ENCODE peak calls at places on chromosomes 7 and 10, in nine cellular contexts. G, I, O, N, H, W, B, R and T are unnamed samples.

GRCh38 chr7:40799-41750 is 151.3 kb upstream of the FAM20C start:
- DNase-seq in W (no peak), R (peak), H (no peak), N (no peak), O (no peak), G (no peak), B (no peak), I (no peak), T (no peak)

GRCh38 chr10:101229275-101230184 is at the start of gene LBX1:
- DNase-seq in I (no peak), B (no peak), W (no peak), O (no peak), H (no peak), N (no peak), G (no peak), R (no peak), T (no peak)

GRCh38 chr10:22997102-22997501 is 69.2 kb downstream of the ARMC3 start:
- DNase-seq in H (peak), O (no peak), N (no peak), R (no peak), G (no peak), B (no peak), W (peak), I (no peak), T (no peak)

GRCh38 chr7:53744361-53744760 is 708.9 kb downstream of the POM121L12 start:
- DNase-seq in O (no peak), B (no peak), H (no peak), N (peak), W (no peak), I (no peak), G (no peak), R (no peak), T (no peak)

GRCh38 chr7:116782177-116782711 is 80.1 kb upstream of the CAPZA2 start:
- DNase-seq in N (no peak), W (peak), H (peak), I (no peak), R (no peak), B (no peak), O (no peak), G (no peak), T (no peak)

GRCh38 chr7:134941947-134942346 is 44.4 kb upstream of the AGBL3 start:
- DNase-seq in N (no peak), B (no peak), R (no peak), O (no peak), I (no peak), H (no peak), W (no peak), G (no peak), T (no peak)

GRCh38 chr7:81956520-81956919 is 186.7 kb upstream of the HGF start:
- DNase-seq in H (peak), O (peak), N (peak), W (peak), R (no peak), I (no peak), B (no peak), G (no peak), T (no peak)

GRCh38 chr7:35371221-35371620 is 117.3 kb upstream of the TBX20 start:
- DNase-seq in W (no peak), N (no peak), I (no peak), R (no peak), B (no peak), H (no peak), G (no peak), O (no peak), T (no peak)

GRCh38 chr10:53646525-53646924 is 873.9 kb upstream of the MBL2 start:
- DNase-seq in B (no peak), H (no peak), R (no peak), I (no peak), W (no peak), O (no peak), G (no peak), N (no peak), T (no peak)

GRCh38 chr10:486668-487067 is 202.8 kb downstream of the DIP2C start:
- DNase-seq in I (no peak), G (no peak), W (no peak), H (no peak), N (no peak), B (no peak), R (no peak), O (no peak), T (no peak)

GRCh38 chr10:93670372-93670771 is 32.0 kb downstream of the FRA10AC1 start:
- DNase-seq in N (no peak), R (no peak), H (no peak), I (no peak), W (no peak), B (no peak), O (no peak), G (no peak), T (no peak)

GRCh38 chr7:91285966-91286365 is 21.7 kb downstream of the FZD1 start:
- DNase-seq in O (no peak), G (no peak), H (peak), N (no peak), I (no peak), W (no peak), R (no peak), B (no peak), T (no peak)

GRCh38 chr7:35722054-35722849 is 27.3 kb upstream of the HERPUD2 start:
- DNase-seq in B (no peak), R (no peak), O (no peak), I (no peak), N (no peak), H (no peak), G (no peak), W (no peak), T (no peak)

GRCh38 chr10:27911645-27912044 is 87.2 kb downstream of the ODAD2 start:
- DNase-seq in G (no peak), W (no peak), R (no peak), N (no peak), H (peak), O (no peak), I (peak), B (no peak), T (no peak)

GRCh38 chr7:376306-376969 is 86.5 kb downstream of the FOXL3 start:
- DNase-seq in I (no peak), N (no peak), W (no peak), H (no peak), R (peak), O (no peak), B (no peak), G (peak), T (no peak)

GRCh38 chr7:18570890-18571478 is 75.4 kb downstream of the HDAC9 start:
- DNase-seq in H (peak), R (no peak), W (peak), O (peak), I (no peak), G (no peak), N (no peak), B (no peak), T (no peak)

GRCh38 chr7:30983914-30984247 is 20.1 kb downstream of the GHRHR start:
- DNase-seq in G (no peak), O (no peak), N (no peak), B (no peak), H (no peak), I (no peak), R (no peak), W (no peak), T (no peak)
- H3K4me3 ChIP-seq in G (peak), O (no peak), N (peak), B (no peak), H (no peak), I (no peak), R (no peak), W (no peak), T (no peak)

DNA sequence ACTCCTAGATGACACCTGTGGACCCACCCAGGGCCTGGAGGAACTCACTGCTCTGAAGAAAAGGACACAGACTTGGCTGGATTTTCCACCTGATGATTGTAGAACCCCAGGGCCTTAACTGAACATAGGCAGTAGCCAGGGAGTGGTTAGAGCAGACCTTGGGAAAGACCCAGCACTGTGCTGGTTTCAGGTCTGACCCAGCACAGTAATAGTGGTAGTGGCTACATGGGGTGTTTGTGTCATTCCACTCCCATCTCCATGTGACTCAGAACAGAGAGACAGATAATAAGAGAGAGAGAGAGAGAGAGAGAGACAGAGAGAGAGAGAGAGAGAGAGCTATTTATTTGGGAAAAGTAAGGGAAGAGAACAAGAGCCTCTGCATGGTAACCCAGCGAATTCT is 239.1 kb upstream of the MEOX2 start:
- DNase-seq in I (no peak), W (no peak), N (no peak), G (no peak), R (no peak), H (no peak), B (no peak), O (no peak), T (no peak)
- H3K4me3 ChIP-seq in I (no peak), W (no peak), N (no peak), G (no peak), R (no peak), H (no peak), B (no peak), O (no peak), T (no peak)

GRCh38 chr7:79982151-79982770 is 152.4 kb upstream of the GNAI1 start:
- DNase-seq in H (peak), R (no peak), O (no peak), W (peak), I (no peak), B (no peak), G (no peak), N (no peak), T (no peak)
- H3K4me3 ChIP-seq in H (no peak), R (no peak), O (no peak), W (no peak), I (no peak), B (no peak), G (no peak), N (no peak), T (no peak)

GRCh38 chr10:32961892-32962369 is 3.9 kb upstream of the ITGB1 start:
- DNase-seq in N (no peak), W (peak), I (no peak), O (peak), G (no peak), H (peak), R (no peak), B (no peak), T (no peak)

GRCh38 chr10:32962541-32962940 is 4.5 kb upstream of the ITGB1 start:
- DNase-seq in I (no peak), N (no peak), W (no peak), H (no peak), R (no peak), G (no peak), O (no peak), B (no peak), T (no peak)

GRCh38 chr10:32960022-32960421 is 2.0 kb upstream of the ITGB1 start:
- DNase-seq in O (no peak), B (no peak), I (no peak), N (no peak), R (no peak), H (no peak), G (no peak), W (no peak), T (no peak)

GRCh38 chr10:32963102-32963501 is 5.1 kb upstream of the ITGB1 start:
- DNase-seq in N (no peak), W (peak), O (no peak), B (no peak), H (peak), G (no peak), I (no peak), R (no peak), T (no peak)

GRCh38 chr10:32961343-32961891 is 3.4 kb upstream of the ITGB1 start:
- DNase-seq in O (no peak), I (no peak), W (no peak), B (no peak), N (no peak), G (no peak), R (no peak), H (no peak), T (no peak)
- H3K4me3 ChIP-seq in O (no peak), I (no peak), W (no peak), B (no peak), N (no peak), G (peak), R (no peak), H (no peak), T (no peak)

DNA sequence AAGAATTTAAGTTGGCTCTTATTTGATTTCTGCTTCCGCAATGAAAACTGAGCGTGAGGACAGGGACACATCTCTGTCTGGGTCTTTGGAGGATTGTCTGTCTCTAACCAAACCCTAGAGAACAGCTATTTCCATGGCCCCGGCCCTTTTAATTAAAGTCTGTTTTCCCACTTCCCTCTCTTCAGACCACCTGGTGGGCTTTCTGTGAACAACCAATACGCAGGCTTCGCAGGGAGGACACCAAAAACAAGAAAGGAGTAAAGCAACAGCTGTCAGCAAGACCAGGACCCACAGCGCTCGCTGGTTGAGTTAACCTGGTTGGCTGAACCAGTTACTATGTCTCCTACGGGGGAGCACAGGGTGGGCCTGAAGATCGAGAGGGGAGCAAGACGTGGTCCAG is 217.1 kb upstream of the FRMD4A start:
- DNase-seq in N (no peak), B (no peak), O (no peak), G (no peak), W (no peak), R (no peak), H (no peak), I (no peak), T (no peak)
- H3K4me3 ChIP-seq in N (no peak), B (no peak), O (no peak), G (no peak), W (no peak), R (no peak), H (no peak), I (no peak), T (no peak)

GRCh38 chr10:133277993-133278576 is 1.4 kb upstream of the ADAM8 start:
- DNase-seq in H (no peak), G (no peak), N (no peak), O (peak), I (no peak), W (no peak), B (no peak), R (no peak), T (no peak)
- H3K4me3 ChIP-seq in H (no peak), G (no peak), N (no peak), O (no peak), I (no peak), W (no peak), B (peak), R (no peak), T (no peak)

GRCh38 chr10:15136960-15137359 is 31.5 kb downstream of the NMT2 start:
- DNase-seq in R (no peak), I (no peak), H (no peak), B (no peak), O (peak), G (no peak), N (no peak), W (peak), T (no peak)

GRCh38 chr10:15137636-15138035 is 30.9 kb downstream of the NMT2 start:
- DNase-seq in O (no peak), W (peak), R (no peak), B (no peak), H (no peak), G (no peak), I (no peak), N (no peak), T (no peak)

GRCh38 chr10:15144788-15145187 is 23.7 kb downstream of the NMT2 start:
- DNase-seq in G (no peak), N (no peak), B (no peak), I (no peak), O (no peak), H (peak), W (peak), R (no peak), T (no peak)

GRCh38 chr10:15141136-15142067 is 27.1 kb downstream of the NMT2 start:
- DNase-seq in I (no peak), B (no peak), G (no peak), O (peak), W (no peak), H (peak), N (no peak), R (no peak), T (peak)

DNA sequence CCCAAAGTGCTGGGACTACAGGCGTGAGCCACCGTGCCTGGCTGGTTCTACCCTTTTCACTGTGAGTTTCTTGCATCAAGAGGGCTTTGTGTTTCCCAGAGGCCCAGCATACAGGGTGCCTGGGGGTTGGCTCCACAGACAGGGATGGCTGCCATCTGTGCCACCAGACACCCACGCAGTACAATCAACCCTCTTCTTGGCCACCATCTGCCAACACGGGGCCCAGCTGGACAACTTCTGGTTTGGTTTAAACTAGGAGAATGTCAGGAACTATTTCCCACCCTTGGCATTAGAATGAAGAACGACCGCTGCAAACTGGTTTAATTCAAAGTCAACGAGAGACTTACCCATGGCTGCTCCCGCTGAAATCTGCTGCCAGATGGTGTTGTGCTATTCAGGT is 27.9 kb downstream of the NMT2 start:
- DNase-seq in I (no peak), O (no peak), G (no peak), R (no peak), H (no peak), B (no peak), N (no peak), W (no peak), T (no peak)
- H3K4me3 ChIP-seq in I (no peak), O (no peak), G (no peak), R (no peak), H (no peak), B (no peak), N (no peak), W (no peak), T (no peak)

GRCh38 chr10:33376976-33377657 is 42.6 kb upstream of the NRP1 start:
- DNase-seq in O (no peak), I (no peak), G (no peak), N (no peak), H (peak), W (peak), R (no peak), B (no peak), T (no peak)
- H3K4me3 ChIP-seq in O (no peak), I (no peak), G (no peak), N (no peak), H (no peak), W (no peak), R (no peak), B (no peak), T (no peak)